ENCODE peak calls at places on chromosomes 3 and 15, in ten cellular contexts. F, B, G, W, D, X, P, H, A and N are unnamed samples.

GRCh38 chr3:43473228-43473627 is 148.6 kb downstream of the ANO10 start:
- DNase-seq in B (no peak), D (no peak), W (no peak), G (no peak), P (no peak), X (no peak), H (no peak), A (no peak), F (no peak), N (no peak)

GRCh38 chr3:37907371-37907770 is 45.7 kb downstream of the CTDSPL start:
- DNase-seq in A (no peak), P (no peak), D (no peak), X (no peak), B (no peak), W (no peak), G (no peak), F (no peak), H (no peak), N (no peak)

GRCh38 chr3:151798476-151798875 is 15.4 kb upstream of the AADAC start:
- DNase-seq in W (no peak), A (no peak), F (no peak), P (no peak), D (no peak), H (no peak), B (no peak), G (no peak), X (no peak), N (no peak)

GRCh38 chr15:81540909-81541308 is 166.9 kb upstream of the TMC3 start:
- DNase-seq in A (no peak), G (no peak), X (no peak), W (no peak), B (no peak), F (no peak), P (no peak), H (no peak), D (no peak), N (no peak)

GRCh38 chr3:182108351-182108750 is 396.6 kb downstream of the SOX2 start:
- DNase-seq in W (no peak), D (no peak), H (no peak), X (no peak), G (no peak), B (no peak), F (no peak), A (no peak), P (no peak), N (no peak)

GRCh38 chr3:52056521-52056967 is at the start of gene DUSP7:
- DNase-seq in A (no peak), B (peak), G (peak), P (peak), D (no peak), X (peak), H (peak), F (peak), W (peak), N (peak)

GRCh38 chr15:74438696-74439316 is 5.0 kb upstream of the SEMA7A start:
- DNase-seq in F (peak), H (peak), B (peak), D (peak), A (no peak), G (peak), X (peak), W (peak), P (peak), N (peak)

GRCh38 chr3:133383175-133383574 is 16.7 kb upstream of the BFSP2 start:
- DNase-seq in F (no peak), W (no peak), B (no peak), H (no peak), X (no peak), P (no peak), G (no peak), A (no peak), D (no peak), N (no peak)

GRCh38 chr3:126971891-126972351 is 11.0 kb upstream of the PLXNA1 start:
- DNase-seq in W (no peak), X (peak), A (no peak), H (peak), P (peak), F (peak), B (no peak), D (no peak), G (no peak), N (no peak)
- TF ChIP-seq POLR2A in W (no peak), X (no peak), A (peak), H (no peak), P (no peak), F (no peak), B (no peak), D (no peak), G (no peak), N (no peak)

GRCh38 chr3:61794961-61795360 is 233.6 kb downstream of the PTPRG start:
- DNase-seq in P (no peak), F (no peak), H (no peak), W (no peak), A (no peak), G (no peak), D (no peak), X (no peak), B (no peak), N (no peak)
- TF ChIP-seq POLR2A in P (no peak), F (no peak), H (no peak), W (no peak), A (no peak), G (no peak), D (no peak), X (no peak), B (no peak), N (no peak)

GRCh38 chr3:126287536-126288181 is 69.5 kb downstream of the KLF15 start:
- DNase-seq in P (peak), D (no peak), W (no peak), B (no peak), F (no peak), X (no peak), G (no peak), H (peak), A (no peak), N (no peak)
- TF ChIP-seq POLR2A in P (no peak), D (no peak), W (no peak), B (no peak), F (no peak), X (no peak), G (peak), H (no peak), A (no peak), N (no peak)

GRCh38 chr3:123789760-123790159 is 94.4 kb downstream of the MYLK start:
- DNase-seq in D (no peak), X (no peak), H (no peak), A (no peak), B (no peak), G (no peak), W (no peak), F (no peak), P (no peak), N (no peak)

GRCh38 chr3:123788706-123789105 is 95.4 kb downstream of the MYLK start:
- DNase-seq in W (no peak), D (no peak), F (no peak), B (no peak), X (no peak), H (no peak), A (no peak), P (no peak), G (no peak), N (no peak)

GRCh38 chr3:123790254-123791072 is 93.7 kb downstream of the MYLK start:
- DNase-seq in A (no peak), X (no peak), D (no peak), P (no peak), G (no peak), F (no peak), H (no peak), W (no peak), B (no peak), N (no peak)

GRCh38 chr3:123791073-123791370 is 93.1 kb downstream of the MYLK start:
- DNase-seq in G (no peak), B (no peak), F (no peak), P (no peak), D (no peak), X (no peak), W (no peak), H (no peak), A (no peak), N (no peak)

DNA sequence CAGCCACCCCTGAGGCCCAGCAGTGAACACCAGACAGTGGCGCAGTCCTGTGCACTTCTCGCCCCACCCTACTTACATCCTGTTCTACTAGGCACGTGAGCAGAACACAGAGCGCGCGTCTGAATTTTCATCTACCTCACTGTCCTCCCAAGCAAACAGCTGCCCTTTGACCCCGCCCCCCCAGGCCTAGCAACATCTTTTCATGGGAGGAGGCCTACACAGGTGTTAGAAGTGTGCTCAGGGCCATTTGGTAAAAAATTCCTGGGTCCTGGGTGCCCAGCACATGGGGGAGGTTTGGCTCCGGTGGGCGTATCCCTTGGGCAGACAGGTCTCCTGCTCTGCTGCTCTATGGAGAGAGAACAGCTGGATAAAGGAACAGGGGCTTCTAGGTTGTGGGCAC is 95.0 kb downstream of the MYLK start:
- DNase-seq in P (no peak), X (no peak), W (no peak), D (no peak), F (no peak), B (no peak), H (no peak), G (no peak), A (no peak), N (no peak)
- TF ChIP-seq POLR2A in P (no peak), X (no peak), W (no peak), D (no peak), F (no peak), B (no peak), H (no peak), G (no peak), A (no peak), N (no peak)